ENCODE peak calls at places on chromosomes 1 and 21, in four cellular contexts. D, H, Q and R are unnamed samples.

GRCh38 chr1:58785424-58786058 is 1.7 kb upstream of the JUN start:
- DNase-seq in D (peak), H (peak), Q (peak), R (peak)

GRCh38 chr1:10033359-10033845 is 644 bp downstream of the UBE4B start:
- DNase-seq in D (peak), H (no peak), Q (peak), R (peak)

GRCh38 chr1:44423706-44424546 is 18.9 kb downstream of the RNF220 start:
- DNase-seq in D (peak), H (peak), Q (no peak), R (no peak)

GRCh38 chr1:116983112-116983511 is 18.4 kb upstream of the CD101 start:
- DNase-seq in D (no peak), H (no peak), Q (no peak), R (no peak)

GRCh38 chr1:50873458-50874187 is 86.4 kb downstream of the FAF1 start:
- DNase-seq in D (peak), H (peak), Q (peak), R (peak)

GRCh38 chr1:174367892-174368291 is 79.9 kb upstream of the GPR52 start:
- DNase-seq in D (no peak), H (peak), Q (no peak), R (no peak)

GRCh38 chr1:50633465-50633864 is 210.2 kb upstream of the DMRTA2 start:
- DNase-seq in D (no peak), H (no peak), Q (peak), R (no peak)

GRCh38 chr1:226981838-226982237 is 41.7 kb downstream of the COQ8A start:
- DNase-seq in D (no peak), H (no peak), Q (no peak), R (no peak)

GRCh38 chr1:201277441-201277840 is 5.9 kb upstream of the PKP1 start:
- DNase-seq in D (no peak), H (no peak), Q (no peak), R (no peak)

GRCh38 chr21:43771199-43771675 is 4.9 kb downstream of the CSTB start:
- DNase-seq in D (no peak), H (no peak), Q (no peak), R (no peak)

GRCh38 chr1:192973988-192974387 is 85.2 kb downstream of the UCHL5 start:
- DNase-seq in D (no peak), H (no peak), Q (no peak), R (no peak)

GRCh38 chr1:109826930-109827349 is 63.2 kb upstream of the EPS8L3 start:
- DNase-seq in D (no peak), H (peak), Q (no peak), R (no peak)

GRCh38 chr1:13825033-13825432 is 125.0 kb downstream of the PRDM2 start:
- DNase-seq in D (no peak), H (no peak), Q (no peak), R (no peak)

GRCh38 chr1:219724440-219724839 is 111.5 kb upstream of the ZC3H11B start:
- DNase-seq in D (no peak), H (no peak), Q (no peak), R (no peak)

GRCh38 chr1:21366288-21366687 is 73.6 kb upstream of the NBPF3 start:
- DNase-seq in D (no peak), H (no peak), Q (no peak), R (no peak)

GRCh38 chr1:235781807-235782206 is 84.9 kb downstream of the LYST start:
- DNase-seq in D (no peak), H (no peak), Q (no peak), R (no peak)

GRCh38 chr21:31491617-31492016 is 147.6 kb upstream of the TIAM1 start:
- DNase-seq in D (no peak), H (no peak), Q (no peak), R (no peak)

GRCh38 chr21:29149771-29150425 is 19.5 kb downstream of the MAP3K7CL start:
- DNase-seq in D (no peak), H (no peak), Q (no peak), R (no peak)

GRCh38 chr1:160774886-160775719 is 20.9 kb upstream of the LY9 start:
- DNase-seq in D (no peak), H (no peak), Q (no peak), R (no peak)

GRCh38 chr1:15214507-15214906 is 32.5 kb upstream of the FHAD1 start:
- DNase-seq in D (no peak), H (peak), Q (peak), R (peak)

GRCh38 chr1:52554756-52555155 is 1.9 kb upstream of the TUT4 start:
- DNase-seq in D (no peak), H (no peak), Q (no peak), R (no peak)

GRCh38 chr1:107153033-107153432 is 12.2 kb downstream of the NTNG1 start:
- DNase-seq in D (no peak), H (no peak), Q (no peak), R (no peak)

DNA sequence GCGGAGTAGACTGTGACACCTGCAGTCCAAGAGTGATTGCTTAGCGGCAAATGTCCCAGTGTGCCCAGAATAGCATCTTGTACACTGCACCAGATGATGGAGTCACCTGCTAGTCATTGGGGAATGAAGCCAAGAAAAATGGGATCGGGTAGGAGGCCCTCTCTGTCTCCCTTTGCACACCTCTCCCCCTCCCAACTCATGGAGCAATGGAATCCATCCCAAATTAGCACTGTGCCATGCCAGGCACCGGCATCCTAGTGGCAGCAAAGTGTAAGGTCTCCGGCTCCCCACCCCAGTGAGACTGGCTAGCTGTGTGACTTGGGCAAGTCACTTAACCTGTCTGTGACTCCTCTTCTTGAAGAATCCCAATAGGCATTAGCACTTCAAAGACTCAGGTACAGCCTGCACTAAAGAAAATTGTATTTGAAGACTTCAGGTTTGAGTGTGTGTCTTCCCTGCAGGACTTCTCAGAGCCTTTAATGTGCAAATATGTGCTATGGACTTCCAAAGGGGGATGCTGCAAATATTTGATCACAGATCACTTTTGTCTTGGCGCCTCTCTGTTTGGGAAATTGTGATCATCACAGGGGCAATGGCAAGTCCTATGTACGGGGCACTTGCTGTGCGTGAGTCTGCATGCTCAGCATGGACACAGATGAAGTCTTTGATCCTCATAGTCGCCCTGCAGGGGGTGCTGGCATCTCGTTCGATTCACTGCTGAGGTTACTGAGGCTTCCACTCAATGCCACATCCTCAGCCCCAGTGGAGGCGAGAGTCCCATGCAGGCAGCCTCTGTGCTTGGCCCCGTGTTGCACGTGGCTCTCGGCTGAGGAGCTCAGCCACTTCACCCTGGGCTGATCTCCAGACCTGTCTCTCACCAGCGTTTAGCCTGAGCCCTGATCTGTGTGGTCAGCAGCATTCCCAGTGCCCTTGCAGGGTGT is 272.9 kb upstream of the C1orf174 start:
- DNase-seq in D (peak), H (no peak), Q (no peak), R (no peak)
- TF ChIP-seq CTCF in D (no peak), H (no peak), Q (no peak), R (no peak)

DNA sequence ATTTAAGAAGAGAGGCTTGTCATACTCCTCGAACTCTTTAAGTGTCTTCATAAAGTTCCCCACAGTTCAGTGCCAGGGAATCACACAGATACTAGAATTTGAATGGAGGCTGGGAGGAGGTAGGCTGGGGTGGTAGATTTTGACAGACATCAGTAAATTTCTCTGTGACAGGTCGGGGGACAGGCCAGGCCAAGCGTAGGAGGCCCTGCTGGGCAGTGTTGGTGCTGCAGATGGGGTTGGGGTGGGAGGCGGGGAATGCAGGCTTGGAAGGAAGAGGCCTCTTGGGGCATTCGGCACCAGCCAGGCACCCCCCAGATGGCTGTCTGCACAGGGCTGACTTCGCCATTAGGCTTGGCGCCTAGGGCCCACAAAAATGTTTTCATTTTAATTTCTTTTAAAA is 84.0 kb downstream of the MAN1C1 start:
- DNase-seq in D (no peak), H (no peak), Q (peak), R (peak)
- TF ChIP-seq CTCF in D (no peak), H (peak), Q (peak), R (peak)

GRCh38 chr1:43143441-43143888 is 28.6 kb downstream of the EBNA1BP2 start:
- DNase-seq in D (no peak), H (no peak), Q (no peak), R (peak)
- TF ChIP-seq CTCF in D (no peak), H (no peak), Q (peak), R (no peak)

GRCh38 chr1:30725450-30726095 is 2.2 kb upstream of the MATN1 start:
- DNase-seq in D (no peak), H (no peak), Q (no peak), R (no peak)

GRCh38 chr1:30723296-30723897 is at the start of gene MATN1:
- DNase-seq in D (no peak), H (no peak), Q (no peak), R (no peak)

GRCh38 chr1:30724655-30725421 is 1.5 kb upstream of the MATN1 start:
- DNase-seq in D (no peak), H (no peak), Q (no peak), R (no peak)

GRCh38 chr1:30722175-30722537 is 1.2 kb downstream of the MATN1 start:
- DNase-seq in D (peak), H (no peak), Q (no peak), R (no peak)

GRCh38 chr1:30724175-30724574 is 790 bp upstream of the MATN1 start:
- DNase-seq in D (no peak), H (no peak), Q (no peak), R (no peak)
- TF ChIP-seq CTCF in D (no peak), H (no peak), Q (peak), R (peak)

GRCh38 chr1:2290595-2291510 is 62.7 kb downstream of the SKI start:
- DNase-seq in D (peak), H (peak), Q (no peak), R (no peak)
- TF ChIP-seq CTCF in D (no peak), H (no peak), Q (no peak), R (no peak)

GRCh38 chr1:35646043-35646442 is 4.7 kb upstream of the PSMB2 start:
- DNase-seq in D (no peak), H (no peak), Q (no peak), R (no peak)
- TF ChIP-seq CTCF in D (no peak), H (no peak), Q (peak), R (no peak)

GRCh38 chr1:155324717-155325595 is 4.3 kb downstream of the RUSC1 start:
- DNase-seq in D (peak), H (peak), Q (peak), R (peak)
- TF ChIP-seq CTCF in D (peak), H (peak), Q (peak), R (peak)

GRCh38 chr1:48684381-48684780 is 92.3 kb downstream of the BEND5 start:
- DNase-seq in D (no peak), H (no peak), Q (peak), R (no peak)
- TF ChIP-seq CTCF in D (no peak), H (no peak), Q (no peak), R (no peak)

GRCh38 chr1:110879758-110880606 is 7.0 kb downstream of the CD53 start:
- DNase-seq in D (peak), H (no peak), Q (no peak), R (no peak)
- TF ChIP-seq CTCF in D (no peak), H (no peak), Q (no peak), R (no peak)

DNA sequence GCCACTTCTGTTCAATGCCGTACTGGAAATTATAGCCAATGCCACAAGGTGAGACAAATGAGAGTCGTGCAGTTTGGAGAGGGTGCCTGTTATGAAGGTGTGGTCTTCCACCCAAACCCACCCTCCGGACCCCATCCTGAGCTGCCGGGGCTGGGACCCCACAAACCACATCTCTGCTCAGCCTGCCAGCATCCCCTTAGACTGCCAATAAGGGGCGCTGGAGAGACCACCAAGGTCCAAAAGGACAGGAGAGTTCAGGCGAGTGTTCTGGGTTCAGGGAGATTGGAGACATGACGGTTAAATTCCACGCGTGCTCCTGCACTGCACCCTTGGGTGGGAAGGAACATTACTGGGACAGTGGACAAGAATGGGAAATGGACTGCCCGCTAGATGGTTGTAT is 48.7 kb upstream of the COL18A1 start:
- DNase-seq in D (no peak), H (no peak), Q (no peak), R (no peak)
- TF ChIP-seq CTCF in D (no peak), H (no peak), Q (no peak), R (no peak)